ENCODE peak calls at places on chromosome 10, in seven cellular contexts. One of them, this sample, is unnamed.

GRCh38 chr10:87093461-87094372 is 926 bp downstream of the GLUD1 start:
- DNase-seq in hepatic stellate cell: peak; percentile 33
- DNase-seq in left cardiac atrium: peak; percentile 74
- DNase-seq in SHP77 treated with DMSO at 0.1 percent for 48 hours: no peak
- DNase-seq in Caco-2: peak; percentile 63
- DNase-seq in MCF 10A: peak; percentile 56
- DNase-seq in HT1080: peak; percentile 60
- DNase-seq in this sample: peak; percentile 57

GRCh38 chr10:77289790-77290189 is 347.8 kb downstream of the KCNMA1 start:
- DNase-seq in hepatic stellate cell: peak; percentile 27
- DNase-seq in Caco-2: no peak
- DNase-seq in SHP77 treated with DMSO at 0.1 percent for 48 hours: no peak
- DNase-seq in left cardiac atrium: no peak
- DNase-seq in HT1080: no peak
- DNase-seq in MCF 10A: no peak
- DNase-seq in this sample: peak; percentile 28

GRCh38 chr10:129760416-129760815 is 203.7 kb downstream of the EBF3 start:
- DNase-seq in SHP77 treated with DMSO at 0.1 percent for 48 hours: no peak
- DNase-seq in MCF 10A: no peak
- DNase-seq in hepatic stellate cell: no peak
- DNase-seq in Caco-2: no peak
- DNase-seq in left cardiac atrium: peak; percentile 5
- DNase-seq in HT1080: no peak
- DNase-seq in this sample: no peak

GRCh38 chr10:132642732-132643008 is 105.1 kb downstream of the INPP5A start:
- DNase-seq in left cardiac atrium: no peak
- DNase-seq in HT1080: no peak
- DNase-seq in Caco-2: no peak
- DNase-seq in SHP77 treated with DMSO at 0.1 percent for 48 hours: peak; percentile 14
- DNase-seq in hepatic stellate cell: no peak
- DNase-seq in MCF 10A: no peak
- DNase-seq in this sample: no peak

GRCh38 chr10:79435271-79436065 is 10.0 kb downstream of the ZCCHC24 start:
- DNase-seq in Caco-2: no peak
- DNase-seq in SHP77 treated with DMSO at 0.1 percent for 48 hours: no peak
- DNase-seq in MCF 10A: no peak
- DNase-seq in left cardiac atrium: peak; percentile 70
- DNase-seq in HT1080: no peak
- DNase-seq in hepatic stellate cell: no peak
- DNase-seq in this sample: peak; percentile 45

GRCh38 chr10:124048371-124049290 is 44.8 kb downstream of the CHST15 start:
- DNase-seq in Caco-2: peak; percentile 47
- DNase-seq in hepatic stellate cell: no peak
- DNase-seq in MCF 10A: no peak
- DNase-seq in HT1080: no peak
- DNase-seq in SHP77 treated with DMSO at 0.1 percent for 48 hours: no peak
- DNase-seq in left cardiac atrium: no peak
- DNase-seq in this sample: peak; percentile 92

GRCh38 chr10:42876945-42877344 is 94.3 kb downstream of the BMS1 start:
- DNase-seq in MCF 10A: no peak
- DNase-seq in SHP77 treated with DMSO at 0.1 percent for 48 hours: no peak
- DNase-seq in left cardiac atrium: no peak
- DNase-seq in hepatic stellate cell: no peak
- DNase-seq in Caco-2: no peak
- DNase-seq in HT1080: no peak
- DNase-seq in this sample: no peak

GRCh38 chr10:107144490-107144889 is 20.0 kb downstream of the SORCS1 start:
- DNase-seq in left cardiac atrium: no peak
- DNase-seq in MCF 10A: peak; percentile 23
- DNase-seq in HT1080: peak; percentile 2
- DNase-seq in hepatic stellate cell: no peak
- DNase-seq in SHP77 treated with DMSO at 0.1 percent for 48 hours: no peak
- DNase-seq in Caco-2: peak; percentile 6
- DNase-seq in this sample: no peak

GRCh38 chr10:44591911-44592310 is 207.0 kb upstream of the CXCL12 start:
- DNase-seq in HT1080: no peak
- DNase-seq in SHP77 treated with DMSO at 0.1 percent for 48 hours: no peak
- DNase-seq in hepatic stellate cell: no peak
- DNase-seq in MCF 10A: no peak
- DNase-seq in Caco-2: no peak
- DNase-seq in left cardiac atrium: no peak
- DNase-seq in this sample: no peak

GRCh38 chr10:96991313-96991841 is 159.3 kb downstream of the LCOR start:
- DNase-seq in left cardiac atrium: no peak
- DNase-seq in Caco-2: no peak
- DNase-seq in HT1080: peak; percentile 59
- DNase-seq in MCF 10A: no peak
- DNase-seq in hepatic stellate cell: peak; percentile 64
- DNase-seq in SHP77 treated with DMSO at 0.1 percent for 48 hours: no peak
- DNase-seq in this sample: peak; percentile 88

GRCh38 chr10:132626761-132627735 is 89.5 kb downstream of the INPP5A start:
- DNase-seq in Caco-2: no peak
- DNase-seq in left cardiac atrium: no peak
- DNase-seq in hepatic stellate cell: no peak
- DNase-seq in HT1080: no peak
- DNase-seq in SHP77 treated with DMSO at 0.1 percent for 48 hours: no peak
- DNase-seq in MCF 10A: no peak
- DNase-seq in this sample: no peak

GRCh38 chr10:34528320-34528719 is 286.8 kb downstream of the PARD3 start:
- DNase-seq in MCF 10A: peak; percentile 94
- DNase-seq in HT1080: peak; percentile 92
- DNase-seq in Caco-2: peak; percentile 28
- DNase-seq in hepatic stellate cell: peak; percentile 13
- DNase-seq in left cardiac atrium: no peak
- DNase-seq in SHP77 treated with DMSO at 0.1 percent for 48 hours: no peak
- DNase-seq in this sample: peak; percentile 98

GRCh38 chr10:28838908-28839307 is 161.6 kb downstream of the BAMBI start:
- DNase-seq in Caco-2: peak; percentile 46
- DNase-seq in HT1080: peak; percentile 31
- DNase-seq in SHP77 treated with DMSO at 0.1 percent for 48 hours: peak; percentile 16
- DNase-seq in left cardiac atrium: no peak
- DNase-seq in hepatic stellate cell: no peak
- DNase-seq in MCF 10A: peak; percentile 34
- DNase-seq in this sample: peak; percentile 40

GRCh38 chr10:5565671-5566581 is 41.2 kb downstream of the CALML3 start:
- DNase-seq in SHP77 treated with DMSO at 0.1 percent for 48 hours: no peak
- DNase-seq in left cardiac atrium: no peak
- DNase-seq in hepatic stellate cell: peak; percentile 60
- DNase-seq in MCF 10A: peak; percentile 65
- DNase-seq in HT1080: peak; percentile 37
- DNase-seq in Caco-2: no peak
- DNase-seq in this sample: no peak

GRCh38 chr10:33212061-33212748 is 122.3 kb downstream of the NRP1 start:
- DNase-seq in HT1080: no peak
- DNase-seq in SHP77 treated with DMSO at 0.1 percent for 48 hours: no peak
- DNase-seq in hepatic stellate cell: no peak
- DNase-seq in MCF 10A: peak; percentile 63
- DNase-seq in Caco-2: no peak
- DNase-seq in left cardiac atrium: no peak
- DNase-seq in this sample: peak; percentile 70

GRCh38 chr10:66505003-66505707 is 420.7 kb upstream of the LRRTM3 start:
- DNase-seq in MCF 10A: peak; percentile 52
- DNase-seq in Caco-2: no peak
- DNase-seq in left cardiac atrium: no peak
- DNase-seq in HT1080: peak; percentile 44
- DNase-seq in hepatic stellate cell: no peak
- DNase-seq in SHP77 treated with DMSO at 0.1 percent for 48 hours: no peak
- DNase-seq in this sample: no peak

This sample was measured in choroid plexus epithelial cell.